ENCODE peak calls at places on chromosomes 11 and 22, in five cellular contexts. D is SW480, I is Ammon's horn, V is D341Med, J is T-helper 9 cell. P is an unnamed sample.

GRCh38 chr11:99068832-99069231 is 48.1 kb downstream of the CNTN5 start:
- DNase-seq in D (peak; percentile 42), I (no peak), V (no peak), J (no peak), P (no peak)

GRCh38 chr11:47188262-47188661 is 2.0 kb upstream of the PACSIN3 start:
- DNase-seq in D (no peak), I (no peak), V (peak; percentile 6), J (no peak), P (no peak)

GRCh38 chr11:12235945-12236743 is 125.8 kb downstream of the MICAL2 start:
- DNase-seq in D (peak; percentile 75), I (peak; percentile 74), V (no peak), J (peak; percentile 12), P (peak; percentile 58)

GRCh38 chr11:76233936-76234703 is 27.8 kb upstream of the WNT11 start:
- DNase-seq in D (peak; percentile 74), I (peak; percentile 53), V (no peak), J (no peak), P (no peak)

GRCh38 chr11:126886636-126887035 is 113.9 kb downstream of the KIRREL3 start:
- DNase-seq in D (no peak), I (no peak), V (no peak), J (no peak), P (no peak)

GRCh38 chr11:84564180-84564866 is 1062.8 kb downstream of the DLG2 start:
- DNase-seq in D (peak; percentile 55), I (peak; percentile 38), V (peak; percentile 48), J (no peak), P (peak; percentile 77)

GRCh38 chr11:59144096-59144495 is 1.4 kb downstream of the FAM111A start:
- DNase-seq in D (peak; percentile 6), I (no peak), V (no peak), J (no peak), P (no peak)

GRCh38 chr11:8243458-8243857 is 20.2 kb downstream of the LMO1 start:
- DNase-seq in D (no peak), I (no peak), V (no peak), J (no peak), P (no peak)

GRCh38 chr11:44936951-44937543 is 13.6 kb downstream of the TP53I11 start:
- DNase-seq in D (no peak), I (no peak), V (peak; percentile 85), J (no peak), P (no peak)

GRCh38 chr22:28316014-28316413 is 363.6 kb downstream of the TTC28 start:
- DNase-seq in D (no peak), I (no peak), V (no peak), J (no peak), P (peak; percentile 21)

GRCh38 chr11:61695917-61696316 is 15.7 kb downstream of the DAGLA start:
- DNase-seq in D (peak; percentile 92), I (peak; percentile 62), V (no peak), J (peak; percentile 91), P (no peak)

GRCh38 chr11:57163160-57163868 is 18.4 kb upstream of the LRRC55 start:
- DNase-seq in D (no peak), I (peak; percentile 77), V (no peak), J (no peak), P (no peak)

GRCh38 chr11:103013426-103013825 is 57.9 kb upstream of the MMP13 start:
- DNase-seq in D (no peak), I (no peak), V (no peak), J (no peak), P (no peak)

GRCh38 chr11:63906585-63906984 is 10.4 kb downstream of the RCOR2 start:
- DNase-seq in D (no peak), I (no peak), V (peak; percentile 72), J (peak; percentile 60), P (no peak)

GRCh38 chr11:77762426-77762825 is 58.1 kb downstream of the RSF1 start:
- DNase-seq in D (no peak), I (no peak), V (no peak), J (no peak), P (no peak)

P was measured in HepG2.